ENCODE peak calls at places on chromosomes 3 and 15, in eight cellular contexts. S is glomerular endothelial cell, N is NCI-H748 treated with DMSO at 0.1 percent for 48 hours, O is AG10803, I is GM03348, U is activated T-helper 1 cell treated with Interleukin-2 at 50 U/mL for 16 hours, K is progenitor cell of endocrine pancreas, J is body of pancreas. X is an unnamed sample.
A peak's percentile ranks its signal among the peaks of the same experiment; 100 is the strongest.

GRCh38 chr3:11514191-11514770 is 129.4 kb downstream of the VGLL4 start:
- DNase-seq in S (peak; percentile 85), N (no peak), O (peak; percentile 87), I (peak; percentile 90), U (no peak), K (no peak), J (peak; percentile 21), X (peak; percentile 87)

GRCh38 chr15:42932833-42933515 is 12.4 kb upstream of the TTBK2 start:
- DNase-seq in S (no peak), N (no peak), O (no peak), I (no peak), U (no peak), K (no peak), J (no peak), X (no peak)

GRCh38 chr3:179181993-179182551 is 33.9 kb downstream of the PIK3CA start:
- DNase-seq in S (no peak), N (no peak), O (no peak), I (no peak), U (no peak), K (no peak), J (no peak), X (peak; percentile 8)

GRCh38 chr3:119827209-119827608 is 45.3 kb downstream of the NR1I2 start:
- DNase-seq in S (no peak), N (no peak), O (no peak), I (no peak), U (no peak), K (no peak), J (no peak), X (no peak)

GRCh38 chr3:64489361-64490044 is 198.3 kb downstream of the ADAMTS9 start:
- DNase-seq in S (no peak), N (peak; percentile 44), O (no peak), I (peak; percentile 10), U (no peak), K (peak; percentile 70), J (peak; percentile 72), X (no peak)

GRCh38 chr15:79849789-79850188 is 47.0 kb downstream of the MTHFS start:
- DNase-seq in S (no peak), N (no peak), O (peak; percentile 58), I (peak; percentile 55), U (no peak), K (no peak), J (peak; percentile 37), X (peak; percentile 60)

GRCh38 chr15:55514414-55514850 is 6.4 kb upstream of the DNAAF4 start:
- DNase-seq in S (no peak), N (no peak), O (no peak), I (no peak), U (no peak), K (no peak), J (no peak), X (no peak)

GRCh38 chr3:128253150-128253549 is 99.9 kb downstream of the EEFSEC start:
- DNase-seq in S (no peak), N (no peak), O (no peak), I (no peak), U (no peak), K (no peak), J (no peak), X (no peak)

GRCh38 chr3:62589078-62589477 is 215.7 kb upstream of the FEZF2 start:
- DNase-seq in S (no peak), N (no peak), O (no peak), I (no peak), U (no peak), K (no peak), J (no peak), X (no peak)

GRCh38 chr15:64856429-64857145 is 14.9 kb downstream of the PLEKHO2 start:
- DNase-seq in S (no peak), N (no peak), O (peak; percentile 58), I (peak; percentile 32), U (no peak), K (no peak), J (peak; percentile 44), X (peak; percentile 35)

GRCh38 chr3:187567026-187567425 is 103.2 kb downstream of the SST start:
- DNase-seq in S (no peak), N (no peak), O (peak; percentile 82), I (peak; percentile 68), U (no peak), K (no peak), J (no peak), X (peak; percentile 56)

GRCh38 chr3:186870421-186871201 is 28.1 kb downstream of the ADIPOQ start:
- DNase-seq in S (no peak), N (no peak), O (no peak), I (no peak), U (no peak), K (no peak), J (peak; percentile 7), X (no peak)

GRCh38 chr15:82646250-82647044 is 716 bp downstream of the CPEB1 start:
- DNase-seq in S (no peak), N (peak; percentile 48), O (no peak), I (no peak), U (no peak), K (no peak), J (peak; percentile 69), X (no peak)

GRCh38 chr3:153285194-153285641 is 123.2 kb downstream of the RAP2B start:
- DNase-seq in S (no peak), N (no peak), O (peak; percentile 54), I (peak; percentile 42), U (no peak), K (no peak), J (no peak), X (peak; percentile 48)

GRCh38 chr3:158107508-158108095 is 1.4 kb upstream of the SHOX2 start:
- DNase-seq in S (no peak), N (no peak), O (no peak), I (no peak), U (no peak), K (no peak), J (no peak), X (no peak)

GRCh38 chr3:45509038-45509767 is 85.3 kb upstream of the LIMD1 start:
- DNase-seq in S (no peak), N (no peak), O (peak; percentile 88), I (peak; percentile 72), U (no peak), K (no peak), J (no peak), X (peak; percentile 87)

GRCh38 chr3:62688050-62688449 is 187.2 kb downstream of the CADPS start:
- DNase-seq in S (no peak), N (no peak), O (peak; percentile 25), I (no peak), U (no peak), K (no peak), J (no peak), X (no peak)

GRCh38 chr15:70605606-70606410 is 157.6 kb downstream of the UACA start:
- DNase-seq in S (peak; percentile 22), N (no peak), O (peak; percentile 68), I (peak; percentile 40), U (no peak), K (no peak), J (peak; percentile 91), X (peak; percentile 52)

GRCh38 chr3:174101244-174101643 is 703.7 kb downstream of the NLGN1 start:
- DNase-seq in S (no peak), N (peak; percentile 89), O (no peak), I (no peak), U (no peak), K (no peak), J (no peak), X (no peak)

GRCh38 chr15:37789881-37790280 is 144.6 kb upstream of the TMCO5A start:
- DNase-seq in S (no peak), N (no peak), O (peak; percentile 60), I (peak; percentile 56), U (no peak), K (no peak), J (no peak), X (peak; percentile 65)

GRCh38 chr15:56346414-56346813 is 18.8 kb upstream of the TEX9 start:
- DNase-seq in S (no peak), N (no peak), O (no peak), I (no peak), U (no peak), K (no peak), J (no peak), X (no peak)

GRCh38 chr3:73602171-73602570 is 22.6 kb downstream of the PDZRN3 start:
- DNase-seq in S (no peak), N (no peak), O (peak; percentile 97), I (peak; percentile 69), U (no peak), K (no peak), J (no peak), X (peak; percentile 86)

GRCh38 chr3:31288641-31289100 is 244.1 kb upstream of the STT3B start:
- DNase-seq in S (no peak), N (no peak), O (peak; percentile 25), I (peak; percentile 55), U (no peak), K (no peak), J (no peak), X (peak; percentile 16)

X was measured in AG08395.